ENCODE peak calls at places on chromosome 4, in nine cellular contexts. Z is fibroblast of mammary gland, F is foreskin fibroblast, Y is Caco-2, H is heart left ventricle, R is colonic mucosa, U is kidney epithelial cell, V is lung, E is fibroblast of the aortic adventitia. J is an unnamed sample.

GRCh38 chr4:55754754-55755350 is 64.7 kb upstream of the EXOC1L start:
- DNase-seq in F (peak), E (peak), Z (peak), V (no peak), U (no peak), R (no peak), H (no peak), Y (no peak), J (no peak)

GRCh38 chr4:156778606-156779005 is 193.0 kb downstream of the PDGFC start:
- DNase-seq in H (no peak), Z (peak), U (no peak), Y (no peak), F (no peak), E (peak), R (no peak), V (no peak), J (no peak)

GRCh38 chr4:147340111-147340510 is 140.8 kb upstream of the EDNRA start:
- DNase-seq in Y (no peak), U (peak), F (peak), E (peak), V (no peak), R (no peak), Z (peak), H (no peak), J (no peak)

GRCh38 chr4:74032064-74032463 is 6.4 kb downstream of the CXCL3 start:
- DNase-seq in Y (no peak), E (peak), V (no peak), U (no peak), F (no peak), H (peak), R (peak), Z (peak), J (no peak)

GRCh38 chr4:174005422-174005821 is 278.0 kb downstream of the FBXO8 start:
- DNase-seq in F (no peak), U (no peak), R (no peak), V (no peak), Z (peak), E (peak), Y (peak), H (no peak), J (no peak)

GRCh38 chr4:62302710-62303109 is 1102.6 kb downstream of the ADGRL3 start:
- DNase-seq in Y (no peak), V (no peak), U (no peak), R (no peak), E (no peak), F (no peak), H (no peak), Z (no peak), J (no peak)

GRCh38 chr4:82797591-82798081 is 960 bp downstream of the SCD5 start:
- DNase-seq in Y (peak), E (peak), U (no peak), H (peak), R (no peak), F (no peak), Z (no peak), V (no peak), J (no peak)

GRCh38 chr4:182994171-182994570 is 77.0 kb upstream of the DCTD start:
- DNase-seq in H (no peak), V (no peak), Z (no peak), R (no peak), Y (no peak), F (no peak), U (no peak), E (no peak), J (no peak)

GRCh38 chr4:140861359-140862181 is 105.4 kb upstream of the TBC1D9 start:
- DNase-seq in E (peak), R (peak), V (peak), Y (peak), U (peak), Z (peak), H (peak), F (peak), J (peak)

GRCh38 chr4:76708986-76709385 is 189.0 kb downstream of the SOWAHB start:
- DNase-seq in Y (no peak), E (no peak), Z (no peak), V (no peak), R (no peak), U (no peak), H (no peak), F (no peak), J (no peak)

DNA sequence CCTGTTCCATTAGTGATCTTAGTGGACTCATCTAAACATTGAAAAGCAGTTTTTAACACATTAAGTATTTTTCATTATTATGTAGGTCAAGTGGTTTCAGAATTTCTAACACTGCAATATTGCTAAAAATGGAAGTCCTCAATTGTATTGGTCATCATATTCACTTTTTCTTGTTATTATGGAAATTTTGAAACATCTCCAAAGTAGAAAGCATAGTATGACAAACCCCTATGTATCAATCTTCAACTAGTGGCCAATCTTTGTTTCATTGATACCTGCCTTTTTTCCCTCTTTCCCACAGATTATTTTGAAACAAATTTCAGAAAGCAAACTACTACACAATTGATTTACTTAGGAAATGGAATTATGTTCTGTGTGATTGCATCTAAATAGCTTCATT is 14.5 kb upstream of the ABCG2 start:
- DNase-seq in E (no peak), Z (no peak), Y (no peak), V (no peak), F (no peak), H (no peak), U (no peak), R (no peak), J (no peak)
- H3K4me3 ChIP-seq in E (no peak), Z (no peak), Y (no peak), V (no peak), F (no peak), H (no peak), U (no peak), R (no peak), J (no peak)

DNA sequence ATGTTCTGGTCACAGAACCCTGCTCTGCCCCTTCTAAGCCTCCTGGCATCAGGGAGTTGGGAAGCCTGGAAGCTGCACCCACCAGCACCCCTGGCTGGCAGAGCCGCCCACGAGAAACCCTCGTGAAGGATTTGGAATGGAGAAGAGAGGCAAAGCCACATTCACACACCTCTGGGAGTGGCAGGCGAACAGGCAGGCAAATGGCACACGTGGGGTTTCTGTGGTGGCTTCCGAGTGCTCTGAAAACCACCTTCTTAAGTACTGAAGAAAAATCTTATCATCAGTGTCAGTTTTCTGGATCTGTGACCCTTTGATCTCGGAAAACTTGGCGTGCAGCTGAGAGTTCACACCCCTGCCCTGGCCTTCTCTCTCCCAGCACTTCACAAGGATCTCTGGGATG is 442.2 kb upstream of the FRG1 start:
- DNase-seq in U (no peak), R (no peak), Z (no peak), E (no peak), H (no peak), V (no peak), F (no peak), Y (no peak), J (no peak)
- TF ChIP-seq CTCF in U (no peak), R (no peak), Z (no peak), E (no peak), H (no peak), V (no peak), F (no peak), Y (no peak), J (no peak)

GRCh38 chr4:2949782-2950125 is 13.5 kb downstream of the NOP14 start:
- DNase-seq in U (no peak), R (no peak), F (no peak), Z (no peak), Y (no peak), V (no peak), E (no peak), H (no peak), J (no peak)
- H3K4me3 ChIP-seq in U (no peak), R (no peak), F (no peak), Z (no peak), Y (no peak), V (no peak), E (no peak), H (no peak), J (no peak)

GRCh38 chr4:56874166-56874565 is 33.5 kb upstream of the REST start:
- DNase-seq in F (no peak), U (no peak), Z (no peak), R (peak), V (no peak), E (no peak), Y (peak), H (no peak), J (peak)
- TF ChIP-seq CTCF in F (no peak), U (no peak), Z (no peak), R (no peak), V (no peak), E (no peak), Y (no peak), H (no peak), J (peak)

DNA sequence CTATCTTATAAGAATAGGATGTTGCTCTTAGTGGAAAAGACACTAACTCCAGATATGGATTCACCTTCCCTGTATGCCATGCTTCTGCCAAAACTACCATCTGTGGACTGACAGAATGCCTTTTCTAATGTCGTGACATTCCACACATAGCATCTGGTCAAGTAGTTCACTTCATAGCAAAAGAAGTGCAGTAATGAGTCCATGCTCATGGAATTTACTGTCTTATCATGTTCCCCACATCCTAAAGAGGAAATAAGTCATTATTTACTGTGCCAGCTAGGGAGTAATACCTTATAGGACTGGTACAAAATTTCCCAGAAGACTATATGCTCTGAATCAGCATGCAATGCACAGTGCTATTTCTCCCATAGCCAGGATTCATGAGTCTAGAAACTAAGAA is 562.4 kb downstream of the TLL1 start:
- DNase-seq in Y (no peak), U (peak), F (peak), E (peak), V (no peak), H (no peak), Z (peak), R (no peak), J (no peak)
- H3K4me3 ChIP-seq in Y (no peak), U (no peak), F (no peak), E (no peak), V (no peak), H (no peak), Z (no peak), R (no peak), J (no peak)

GRCh38 chr4:20428410-20429160 is 176.9 kb downstream of the SLIT2 start:
- DNase-seq in Y (no peak), H (no peak), R (no peak), Z (peak), E (peak), U (no peak), V (no peak), F (no peak), J (no peak)
- TF ChIP-seq CTCF in Y (peak), H (peak), R (no peak), Z (peak), E (peak), U (peak), V (no peak), F (no peak), J (no peak)

GRCh38 chr4:154018659-154019058 is 229.8 kb upstream of the SFRP2 start:
- DNase-seq in H (no peak), U (no peak), V (no peak), E (no peak), F (no peak), R (no peak), Y (peak), Z (no peak), J (no peak)
- H3K4me3 ChIP-seq in H (no peak), U (no peak), V (no peak), E (no peak), F (no peak), R (no peak), Y (no peak), Z (no peak), J (no peak)

GRCh38 chr4:168551945-168552695 is 55.3 kb downstream of the PALLD start:
- DNase-seq in R (no peak), E (peak), H (no peak), Y (no peak), Z (peak), V (no peak), F (no peak), U (no peak), J (no peak)
- TF ChIP-seq CTCF in R (no peak), E (no peak), H (peak), Y (no peak), Z (peak), V (no peak), F (no peak), U (no peak), J (no peak)